ENCODE peak calls at places on chromosomes 11 and 22, in ten cellular contexts. W, R, F, J, T, B, Q, G, C and E are unnamed samples.

GRCh38 chr11:27241316-27242122 is 121.5 kb downstream of the CCDC34 start:
- DNase-seq in W (no peak), R (peak; percentile 83), F (no peak), J (no peak), T (no peak), B (no peak), Q (no peak), G (no peak), C (no peak), E (no peak)

GRCh38 chr11:76234704-76235232 is 28.5 kb upstream of the WNT11 start:
- DNase-seq in W (peak; percentile 66), R (no peak), F (no peak), J (no peak), T (peak; percentile 54), B (no peak), Q (peak; percentile 66), G (no peak), C (no peak), E (peak; percentile 92)

GRCh38 chr22:35335936-35336781 is 36.5 kb downstream of the TOM1 start:
- DNase-seq in W (no peak), R (no peak), F (no peak), J (no peak), T (no peak), B (no peak), Q (no peak), G (no peak), C (no peak), E (no peak)

GRCh38 chr11:74534216-74534615 is 40.7 kb upstream of the LIPT2 start:
- DNase-seq in W (no peak), R (no peak), F (no peak), J (no peak), T (no peak), B (no peak), Q (no peak), G (no peak), C (no peak), E (no peak)

GRCh38 chr11:57804466-57804865 is 42.9 kb downstream of the CTNND1 start:
- DNase-seq in W (no peak), R (no peak), F (no peak), J (no peak), T (no peak), B (no peak), Q (no peak), G (no peak), C (no peak), E (no peak)

GRCh38 chr11:61129608-61130523 is 27.6 kb downstream of the CD5 start:
- DNase-seq in W (peak; percentile 88), R (peak; percentile 76), F (peak; percentile 49), J (peak; percentile 87), T (no peak), B (peak; percentile 93), Q (peak; percentile 90), G (peak; percentile 96), C (peak; percentile 93), E (no peak)

GRCh38 chr11:75968021-75968685 is 153.1 kb downstream of the UVRAG start:
- DNase-seq in W (no peak), R (no peak), F (no peak), J (no peak), T (no peak), B (no peak), Q (no peak), G (no peak), C (no peak), E (no peak)

GRCh38 chr11:44256673-44257291 is 53.2 kb downstream of the ALX4 start:
- DNase-seq in W (no peak), R (no peak), F (no peak), J (no peak), T (no peak), B (no peak), Q (no peak), G (no peak), C (no peak), E (no peak)

GRCh38 chr22:35681454-35682050 is 33.3 kb downstream of the APOL6 start:
- DNase-seq in W (no peak), R (no peak), F (no peak), J (no peak), T (no peak), B (no peak), Q (no peak), G (no peak), C (no peak), E (peak; percentile 29)

GRCh38 chr11:76801736-76802135 is 18.6 kb downstream of the TSKU start:
- DNase-seq in W (no peak), R (no peak), F (no peak), J (no peak), T (no peak), B (no peak), Q (no peak), G (no peak), C (no peak), E (no peak)